ENCODE peak calls at places on chromosomes 7 and 10, in six cellular contexts. V, O, L, M, K and S are unnamed samples.

GRCh38 chr7:2104107-2104710 is 128.5 kb downstream of the MAD1L1 start:
- DNase-seq in L (peak), K (peak), M (no peak), V (peak), O (peak), S (no peak)

GRCh38 chr10:11691319-11691755 is 50.8 kb upstream of the ECHDC3 start:
- DNase-seq in M (no peak), V (peak), K (no peak), O (no peak), L (no peak), S (no peak)

GRCh38 chr10:123346581-123346980 is 192.4 kb downstream of the BUB3 start:
- DNase-seq in K (no peak), M (no peak), L (no peak), V (no peak), O (no peak), S (no peak)

GRCh38 chr7:18504965-18505364 is 9.4 kb downstream of the HDAC9 start:
- DNase-seq in L (no peak), V (no peak), K (no peak), O (no peak), M (no peak), S (no peak)

GRCh38 chr10:9992656-9993055 is 1025.0 kb upstream of the CELF2 start:
- DNase-seq in K (no peak), L (no peak), M (no peak), V (no peak), O (no peak), S (no peak)

GRCh38 chr10:54703086-54703485 is 97.9 kb downstream of the PCDH15 start:
- DNase-seq in M (peak), K (no peak), L (no peak), O (no peak), V (no peak), S (peak)

GRCh38 chr7:44793919-44794715 is 2.4 kb upstream of the PPIA start:
- DNase-seq in K (no peak), L (no peak), M (no peak), O (no peak), V (no peak), S (no peak)

GRCh38 chr7:147279951-147280350 is 1163.3 kb downstream of the CNTNAP2 start:
- DNase-seq in V (no peak), O (no peak), K (no peak), M (no peak), L (no peak), S (no peak)

GRCh38 chr7:101172854-101173751 is 7.0 kb downstream of the NAT16 start:
- DNase-seq in M (peak), L (no peak), V (peak), O (no peak), K (no peak), S (no peak)

GRCh38 chr7:42624471-42624870 is 287.4 kb downstream of the C7orf25 start:
- DNase-seq in M (peak), L (no peak), O (no peak), V (no peak), K (no peak), S (no peak)

GRCh38 chr7:1289681-1290261 is 57.1 kb downstream of the UNCX start:
- DNase-seq in O (no peak), L (no peak), K (no peak), M (no peak), V (no peak), S (no peak)

GRCh38 chr7:142477079-142477651 is 219.3 kb upstream of the PRSS58 start:
- DNase-seq in V (no peak), L (no peak), M (peak), O (no peak), K (no peak), S (no peak)

GRCh38 chr10:86688398-86688921 is 20.1 kb downstream of the LDB3 start:
- DNase-seq in L (peak), O (peak), M (peak), V (peak), K (peak), S (no peak)

GRCh38 chr7:7562736-7563135 is 3.9 kb upstream of the MIOS start:
- DNase-seq in O (no peak), M (no peak), V (no peak), K (no peak), L (no peak), S (no peak)

GRCh38 chr10:23172846-23173548 is 19.1 kb upstream of the PTF1A start:
- DNase-seq in V (no peak), M (no peak), O (no peak), L (no peak), K (no peak), S (no peak)

GRCh38 chr10:34705563-34705962 is 109.5 kb downstream of the PARD3 start:
- DNase-seq in M (no peak), L (no peak), O (no peak), K (no peak), V (no peak), S (no peak)

GRCh38 chr10:77289790-77290189 is 347.8 kb downstream of the KCNMA1 start:
- DNase-seq in L (no peak), M (no peak), O (no peak), V (no peak), K (no peak), S (no peak)

GRCh38 chr10:86169066-86169465 is 197.5 kb downstream of the GRID1 start:
- DNase-seq in V (no peak), L (no peak), M (no peak), K (no peak), O (no peak), S (no peak)

GRCh38 chr10:48506147-48506917 is 98.5 kb downstream of the ARHGAP22 start:
- DNase-seq in O (no peak), K (peak), V (no peak), L (no peak), M (peak), S (no peak)

GRCh38 chr10:48494073-48494472 is 110.8 kb downstream of the ARHGAP22 start:
- DNase-seq in M (peak), O (no peak), L (no peak), K (no peak), V (no peak), S (no peak)

GRCh38 chr7:70190266-70190665 is 592.0 kb downstream of the AUTS2 start:
- DNase-seq in L (no peak), V (no peak), K (no peak), M (no peak), O (no peak), S (no peak)

GRCh38 chr10:32059472-32059871 is 3.2 kb upstream of the KIF5B start:
- DNase-seq in O (no peak), V (no peak), L (no peak), M (no peak), K (no peak), S (no peak)

GRCh38 chr7:92790987-92791386 is 45.4 kb downstream of the CDK6 start:
- DNase-seq in K (no peak), L (no peak), O (no peak), M (peak), V (no peak), S (peak)

GRCh38 chr10:42553064-42553407 is 85.3 kb downstream of the ZNF33B start:
- DNase-seq in V (no peak), O (no peak), M (no peak), L (no peak), K (no peak), S (no peak)

GRCh38 chr7:493661-494251 is 25.9 kb downstream of the PDGFA start:
- DNase-seq in L (no peak), O (no peak), M (no peak), V (peak), K (no peak), S (no peak)

GRCh38 chr7:74579800-74580685 is 77.5 kb upstream of the GTF2I start:
- DNase-seq in K (peak), O (no peak), V (no peak), M (no peak), L (no peak), S (no peak)

GRCh38 chr7:150896562-150897209 is 44.4 kb downstream of the AOC1 start:
- DNase-seq in K (no peak), M (no peak), V (no peak), O (no peak), L (no peak), S (no peak)

GRCh38 chr7:47659664-47660462 is 78.0 kb upstream of the TNS3 start:
- DNase-seq in K (no peak), O (no peak), M (no peak), L (no peak), V (no peak), S (no peak)

GRCh38 chr7:13106513-13106912 is 419.1 kb downstream of the ARL4A start:
- DNase-seq in L (no peak), M (no peak), V (no peak), O (no peak), K (no peak), S (no peak)

GRCh38 chr7:85275204-85275603 is 88.3 kb upstream of the SEMA3D start:
- DNase-seq in V (no peak), K (no peak), O (no peak), L (no peak), M (no peak), S (no peak)

GRCh38 chr7:2209146-2209960 is 23.4 kb downstream of the MAD1L1 start:
- DNase-seq in O (no peak), L (peak), M (peak), K (peak), V (peak), S (peak)

GRCh38 chr7:94289071-94289470 is 105.6 kb upstream of the COL1A2 start:
- DNase-seq in M (peak), O (no peak), L (no peak), K (peak), V (peak), S (peak)

GRCh38 chr7:128903621-128904361 is 6.7 kb downstream of the KCP start:
- DNase-seq in V (peak), L (peak), M (no peak), O (no peak), K (no peak), S (no peak)

GRCh38 chr7:45593121-45593541 is 19.0 kb downstream of the ADCY1 start:
- DNase-seq in V (no peak), M (no peak), K (no peak), O (no peak), L (no peak), S (no peak)

GRCh38 chr7:106895246-106895864 is 30.3 kb downstream of the PIK3CG start:
- DNase-seq in L (peak), K (no peak), M (no peak), V (no peak), O (no peak), S (no peak)

GRCh38 chr7:83957333-83957732 is 237.3 kb downstream of the SEMA3A start:
- DNase-seq in M (no peak), L (no peak), V (no peak), O (no peak), K (no peak), S (no peak)

GRCh38 chr10:70811881-70812280 is 3.9 kb upstream of the SGPL1 start:
- DNase-seq in V (no peak), O (no peak), K (no peak), L (no peak), M (no peak), S (no peak)

GRCh38 chr7:3066506-3066905 is 22.8 kb upstream of the CARD11 start:
- DNase-seq in O (no peak), L (no peak), K (no peak), M (no peak), V (no peak), S (no peak)

GRCh38 chr7:157853076-157853788 is 516.4 kb downstream of the DNAJB6 start:
- DNase-seq in L (no peak), V (no peak), M (no peak), O (no peak), K (no peak), S (no peak)